ENCODE peak calls at places on chromosomes 4 and X, in four cellular contexts. K is K562, N is GM12878, Y is A549. P is an unnamed sample.

GRCh38 chr4:24213936-24214335 is 324.1 kb upstream of the PPARGC1A start:
- DNase-seq in K (no peak), N (no peak), Y (no peak), P (no peak)

GRCh38 chrX:12975999-12976558 is 1.2 kb downstream of the TMSB4X start:
- DNase-seq in K (peak; percentile 46), N (no peak), Y (peak; percentile 70), P (no peak)

GRCh38 chr4:89301902-89302301 is 5.7 kb downstream of the GPRIN3 start:
- DNase-seq in K (no peak), N (no peak), Y (no peak), P (no peak)

GRCh38 chrX:100609591-100609990 is 24.9 kb downstream of the TNMD start:
- DNase-seq in K (no peak), N (no peak), Y (no peak), P (no peak)

GRCh38 chr4:55303818-55304217 is 42.2 kb upstream of the SRD5A3 start:
- DNase-seq in K (no peak), N (no peak), Y (peak; percentile 2), P (no peak)

GRCh38 chr4:11480683-11481082 is 52.0 kb upstream of the HS3ST1 start:
- DNase-seq in K (no peak), N (no peak), Y (no peak), P (no peak)

GRCh38 chr4:185219551-185220344 is 10.3 kb downstream of the SNX25 start:
- DNase-seq in K (no peak), N (no peak), Y (no peak), P (no peak)

GRCh38 chrX:24694825-24695224 is 1.1 kb downstream of the POLA1 start:
- DNase-seq in K (no peak), N (no peak), Y (no peak), P (no peak)

DNA sequence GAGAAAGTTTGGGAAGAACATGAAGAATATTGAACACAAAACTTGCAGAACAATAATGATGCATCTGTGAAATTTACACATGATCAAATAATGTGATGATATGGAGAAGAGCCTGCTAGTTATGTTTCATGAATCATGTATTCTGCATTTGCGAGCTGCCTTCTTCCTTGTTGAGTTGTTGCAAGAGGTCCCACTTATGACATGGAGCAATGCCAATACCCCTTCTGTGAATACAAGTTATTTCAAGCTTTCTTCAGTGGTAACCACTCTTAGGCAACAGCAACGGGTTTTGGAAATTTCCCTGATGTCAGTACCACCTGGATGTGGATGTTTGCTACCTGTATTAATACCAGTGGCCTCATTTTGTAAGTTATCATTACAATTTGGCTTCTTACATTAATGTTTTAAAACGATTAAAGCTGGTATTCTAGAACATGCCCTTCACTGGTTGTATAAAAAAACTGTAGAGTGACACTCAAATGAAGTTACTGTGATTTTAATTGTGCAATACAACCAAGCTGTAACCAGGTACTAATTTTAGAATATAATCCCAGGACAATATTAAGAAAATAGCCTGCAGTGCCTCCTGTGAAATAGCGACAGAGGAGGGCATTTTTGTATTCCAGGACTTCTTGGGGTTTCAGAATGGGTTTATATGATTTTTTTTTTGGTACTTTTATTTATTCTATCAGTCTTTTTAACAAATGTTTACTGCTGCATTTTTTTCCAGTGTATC is 25.3 kb downstream of the IQCM start:
- DNase-seq in K (no peak), N (no peak), Y (no peak), P (no peak)
- TF ChIP-seq ESRRA in K (no peak), N (no peak), Y (no peak), P (no peak)

DNA sequence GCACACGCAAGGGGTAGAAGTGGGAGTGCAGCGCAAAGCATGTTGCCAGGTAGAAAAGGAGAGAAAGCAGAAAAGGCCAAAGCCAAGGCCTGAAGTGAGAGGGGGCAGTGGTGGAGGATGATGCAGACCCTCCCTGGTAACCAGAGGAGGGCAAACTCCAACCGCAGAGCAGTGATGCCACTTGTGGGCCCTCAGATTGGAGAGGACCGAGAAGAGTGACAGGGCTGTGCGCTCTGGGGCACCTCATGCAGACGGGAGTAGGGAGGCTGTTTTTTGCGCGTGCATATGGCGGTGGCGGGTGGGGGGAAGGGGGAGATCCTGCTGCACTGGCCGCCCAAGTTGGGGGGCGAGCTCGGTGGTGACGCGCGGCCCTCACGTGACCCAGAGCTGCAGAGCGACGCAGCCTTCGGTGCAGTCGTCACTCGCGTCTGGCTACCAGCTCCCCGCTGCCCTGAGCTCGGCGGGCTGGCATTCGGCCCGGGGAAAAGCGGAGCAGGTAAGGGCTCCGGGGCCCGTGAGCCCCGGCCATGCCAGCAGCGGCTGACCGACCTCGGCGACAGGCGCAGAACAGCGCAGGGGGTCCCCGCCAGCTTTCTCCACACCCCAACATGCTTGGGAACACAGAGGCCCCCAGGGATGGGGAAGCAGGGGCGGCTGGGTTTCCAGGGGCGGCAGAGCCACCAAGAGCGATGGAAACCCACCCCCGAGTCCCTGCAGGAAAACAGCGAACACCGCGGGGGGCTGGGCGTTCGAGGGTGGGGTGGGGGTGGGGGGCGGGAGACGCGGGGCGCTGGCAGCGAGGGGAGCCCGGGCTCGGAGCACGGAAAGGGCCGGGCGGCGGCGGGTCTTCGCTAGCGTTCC is at the start of gene BEX3:
- DNase-seq in K (no peak), N (no peak), Y (peak; percentile 69), P (peak; percentile 24)
- TF ChIP-seq POLR2A in K (no peak), N (peak; percentile 50), Y (peak; percentile 70), P (no peak)

DNA sequence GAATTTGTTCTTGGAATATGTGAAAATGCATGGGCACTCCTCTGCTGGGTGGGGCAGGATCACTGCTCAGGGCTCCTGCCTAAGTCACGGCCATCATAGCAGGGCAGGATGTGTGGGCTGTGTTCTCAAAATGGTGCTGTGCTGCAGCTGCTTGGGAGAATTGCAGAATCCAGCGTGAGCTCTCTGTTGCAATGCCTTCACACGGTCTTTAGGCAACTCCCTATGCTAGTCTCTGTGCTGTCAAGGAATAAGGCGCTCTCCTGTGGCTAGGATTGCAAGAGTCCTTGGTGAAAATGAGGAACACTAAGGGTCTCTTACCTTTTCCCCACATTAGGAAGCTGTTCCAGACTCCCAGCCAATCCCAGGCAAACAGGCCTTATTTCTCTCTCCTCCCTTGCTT is 42.9 kb downstream of the F8 start:
- DNase-seq in K (no peak), N (no peak), Y (no peak), P (no peak)
- TF ChIP-seq ESRRA in K (no peak), N (no peak), Y (no peak), P (no peak)

DNA sequence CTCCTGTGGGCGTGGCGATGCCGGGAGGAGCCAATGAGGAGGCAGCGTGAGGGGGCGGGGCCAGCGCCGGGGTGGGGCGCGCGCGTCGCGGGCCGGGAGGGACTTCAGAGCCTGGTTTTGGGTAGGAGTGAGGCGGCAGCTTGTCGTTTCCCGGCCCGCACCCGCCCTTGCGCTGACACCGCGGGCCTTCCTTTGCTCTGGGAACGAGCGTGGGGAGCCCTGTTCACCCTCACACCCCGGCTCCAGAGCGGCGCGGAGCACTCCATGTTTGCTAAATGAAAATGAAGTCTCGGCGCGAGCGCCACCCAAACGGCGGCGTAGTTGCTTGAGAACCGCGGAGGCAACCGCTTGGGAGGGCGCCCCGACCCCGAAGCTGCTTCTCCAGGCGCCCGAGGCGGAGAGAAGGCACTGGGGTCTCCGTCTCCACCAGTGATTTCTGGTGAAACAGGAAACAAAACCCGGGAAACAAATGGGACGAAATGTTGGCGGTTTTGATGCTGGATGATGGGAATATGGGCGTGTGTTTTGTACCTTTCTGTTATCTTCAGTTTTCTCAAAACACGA is 497 bp upstream of the GRPEL1 start:
- DNase-seq in K (peak; percentile 98), N (no peak), Y (no peak), P (no peak)
- TF ChIP-seq POLR2A in K (peak; percentile 81), N (peak; percentile 79), Y (peak; percentile 78), P (no peak)

GRCh38 chrX:73481521-73481920 is 34.7 kb downstream of the CDX4 start:
- DNase-seq in K (no peak), N (no peak), Y (no peak), P (no peak)

DNA sequence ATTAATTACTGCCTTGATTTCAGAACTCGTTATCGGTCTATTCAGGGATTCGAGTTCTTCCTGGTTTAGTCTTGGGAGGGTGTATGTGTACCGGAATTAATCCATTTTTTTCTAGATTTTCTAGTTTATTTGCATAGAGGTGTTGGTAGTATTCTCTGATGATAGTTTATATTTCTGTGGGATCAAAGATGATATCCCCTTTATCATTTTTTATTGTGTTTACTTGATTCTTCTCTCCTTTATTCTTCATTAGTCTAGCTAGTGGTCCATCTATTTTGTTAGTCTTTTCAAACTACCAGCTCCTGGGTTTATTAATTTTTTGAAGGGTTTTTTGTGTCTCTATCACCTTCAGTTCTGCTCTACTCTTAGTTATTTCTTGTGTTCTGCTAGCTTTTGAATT is 32.1 kb downstream of the CDX4 start:
- DNase-seq in K (no peak), N (no peak), Y (no peak), P (peak; percentile 4)
- TF ChIP-seq ESRRA in K (no peak), N (no peak), Y (no peak), P (no peak)

GRCh38 chr4:687048-687974 is 1.6 kb downstream of the SLC49A3 start:
- DNase-seq in K (peak; percentile 90), N (no peak), Y (peak; percentile 87), P (peak; percentile 90)
- TF ChIP-seq POLR2A in K (peak; percentile 79), N (peak; percentile 15), Y (peak; percentile 52), P (no peak)

GRCh38 chr4:68038272-68038671 is 75.0 kb upstream of the TMPRSS11A start:
- DNase-seq in K (no peak), N (no peak), Y (no peak), P (no peak)
- TF ChIP-seq ESRRA in K (no peak), N (no peak), Y (no peak), P (no peak)

DNA sequence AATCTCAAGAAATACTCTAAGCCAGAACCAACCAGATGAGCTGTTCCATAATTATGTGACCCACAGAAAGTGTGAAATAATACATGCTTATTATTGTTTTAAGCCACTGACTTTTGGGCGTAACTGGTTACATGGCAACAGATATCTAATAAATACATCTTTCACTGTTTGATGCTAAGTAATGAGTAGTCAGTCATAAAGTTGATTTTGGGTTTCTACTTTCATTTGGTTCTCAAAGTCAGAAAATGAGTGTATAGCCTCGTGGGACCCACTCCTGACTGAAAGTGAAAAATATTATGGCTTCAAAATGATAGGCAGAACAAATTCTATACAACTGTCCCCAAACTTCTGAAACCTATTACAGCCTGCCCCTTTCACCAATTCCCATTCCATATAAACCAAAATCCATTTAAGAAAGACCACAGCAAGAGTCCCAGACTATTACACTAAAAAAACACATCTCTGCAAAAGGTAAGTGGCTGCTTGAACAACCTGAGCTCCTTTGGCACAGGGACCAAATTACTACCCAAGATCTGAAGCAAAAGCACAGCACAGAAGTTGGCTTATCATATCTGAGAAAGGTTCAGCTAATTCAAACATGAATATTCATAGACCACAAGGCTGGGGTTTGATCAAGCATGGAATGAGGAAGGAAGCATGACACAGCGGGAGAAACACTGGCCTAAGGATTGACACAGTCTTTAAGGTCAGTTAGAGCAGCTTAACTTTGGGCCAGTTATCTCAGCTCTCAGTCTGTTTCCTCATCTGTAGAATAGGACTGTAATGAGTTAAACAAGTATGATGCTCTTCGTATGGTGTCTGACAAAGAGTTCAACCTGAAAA is 88.2 kb upstream of the CBR4 start:
- DNase-seq in K (no peak), N (peak; percentile 61), Y (no peak), P (no peak)
- TF ChIP-seq POLR2A in K (no peak), N (no peak), Y (no peak), P (no peak)

GRCh38 chr4:99324361-99324760 is 3.2 kb upstream of the ADH1B start:
- DNase-seq in K (no peak), N (no peak), Y (no peak), P (no peak)

GRCh38 chr4:99323761-99324160 is 2.6 kb upstream of the ADH1B start:
- DNase-seq in K (no peak), N (no peak), Y (no peak), P (no peak)

GRCh38 chr4:99317354-99317753 is 3.8 kb downstream of the ADH1B start:
- DNase-seq in K (no peak), N (no peak), Y (no peak), P (no peak)

GRCh38 chr4:99324978-99325377 is 3.8 kb upstream of the ADH1B start:
- DNase-seq in K (no peak), N (no peak), Y (no peak), P (no peak)

GRCh38 chr4:99321241-99322191 is at the start of gene ADH1B:
- DNase-seq in K (no peak), N (no peak), Y (no peak), P (no peak)
- TF ChIP-seq ESRRA in K (no peak), N (no peak), Y (no peak), P (no peak)

GRCh38 chrX:102599084-102599949 is at the start of gene ARMCX5:
- DNase-seq in K (peak; percentile 70), N (peak; percentile 48), Y (peak; percentile 94), P (peak; percentile 82)
- TF ChIP-seq POLR2A in K (peak; percentile 83), N (peak; percentile 87), Y (peak; percentile 80), P (peak; percentile 89)